ENCODE peak calls at places on chromosomes 12 and 14, in four cellular contexts. One of them, this sample, is unnamed.
A peak's percentile ranks its signal among the peaks of the same experiment; 100 is the strongest.

GRCh38 chr12:63826002-63826585 is 18.4 kb upstream of the SRGAP1 start:
- DNase-seq in EH: peak; percentile 70
- DNase-seq in aorta: no peak
- DNase-seq in iPS-NIHi11: peak; percentile 68
- DNase-seq in this sample: no peak

GRCh38 chr12:101945361-101946232 is 68.2 kb downstream of the DRAM1 start:
- DNase-seq in aorta: no peak
- DNase-seq in iPS-NIHi11: no peak
- DNase-seq in EH: peak; percentile 69
- DNase-seq in this sample: no peak

GRCh38 chr12:7131502-7131866 is 1.3 kb downstream of the CLSTN3 start:
- DNase-seq in aorta: no peak
- DNase-seq in iPS-NIHi11: peak; percentile 55
- DNase-seq in EH: no peak
- DNase-seq in this sample: no peak

GRCh38 chr14:80978403-80978802 is 23.0 kb downstream of the TSHR start:
- DNase-seq in iPS-NIHi11: no peak
- DNase-seq in EH: no peak
- DNase-seq in aorta: no peak
- DNase-seq in this sample: no peak

GRCh38 chr12:46208370-46208769 is 60.5 kb downstream of the SLC38A1 start:
- DNase-seq in iPS-NIHi11: no peak
- DNase-seq in aorta: no peak
- DNase-seq in EH: no peak
- DNase-seq in this sample: no peak

GRCh38 chr14:36485773-36486172 is 34.3 kb downstream of the NKX2-1 start:
- DNase-seq in iPS-NIHi11: no peak
- DNase-seq in EH: no peak
- DNase-seq in aorta: no peak
- DNase-seq in this sample: no peak

GRCh38 chr14:64724578-64724930 is 20.3 kb downstream of the PLEKHG3 start:
- DNase-seq in EH: no peak
- DNase-seq in iPS-NIHi11: no peak
- DNase-seq in aorta: peak; percentile 50
- DNase-seq in this sample: no peak

GRCh38 chr12:111041091-111041490 is 120.7 kb upstream of the MYL2 start:
- DNase-seq in iPS-NIHi11: no peak
- DNase-seq in EH: no peak
- DNase-seq in aorta: no peak
- DNase-seq in this sample: no peak

GRCh38 chr14:88248606-88249005 is 74.5 kb downstream of the KCNK10 start:
- DNase-seq in aorta: no peak
- DNase-seq in EH: peak; percentile 11
- DNase-seq in iPS-NIHi11: no peak
- DNase-seq in this sample: no peak

GRCh38 chr12:75725505-75726120 is 214.2 kb upstream of the KRR1 start:
- DNase-seq in iPS-NIHi11: no peak
- DNase-seq in EH: peak; percentile 71
- DNase-seq in aorta: no peak
- DNase-seq in this sample: no peak

GRCh38 chr12:111010061-111010460 is 89.7 kb upstream of the MYL2 start:
- DNase-seq in EH: no peak
- DNase-seq in iPS-NIHi11: no peak
- DNase-seq in aorta: no peak
- DNase-seq in this sample: no peak

GRCh38 chr12:94689646-94690036 is 39.3 kb upstream of the TMCC3 start:
- DNase-seq in EH: no peak
- DNase-seq in aorta: no peak
- DNase-seq in iPS-NIHi11: no peak
- DNase-seq in this sample: no peak

GRCh38 chr12:121793501-121793835 is at the start of gene RHOF:
- DNase-seq in aorta: no peak
- DNase-seq in EH: peak; percentile 39
- DNase-seq in iPS-NIHi11: peak; percentile 81
- DNase-seq in this sample: peak; percentile 86

GRCh38 chr14:103418508-103418818 is 33.2 kb downstream of the MARK3 start:
- DNase-seq in aorta: no peak
- DNase-seq in iPS-NIHi11: no peak
- DNase-seq in EH: peak; percentile 88
- DNase-seq in this sample: no peak

GRCh38 chr12:2856051-2856450 is 788 bp downstream of the TEX52 start:
- DNase-seq in iPS-NIHi11: no peak
- DNase-seq in EH: peak; percentile 20
- DNase-seq in aorta: no peak
- DNase-seq in this sample: no peak

GRCh38 chr12:94134226-94134795 is 14.1 kb upstream of the PLXNC1 start:
- DNase-seq in EH: peak; percentile 68
- DNase-seq in iPS-NIHi11: peak; percentile 60
- DNase-seq in aorta: no peak
- DNase-seq in this sample: no peak

GRCh38 chr12:115960868-115961802 is 316.4 kb downstream of the MED13L start:
- DNase-seq in iPS-NIHi11: no peak
- DNase-seq in EH: peak; percentile 51
- DNase-seq in aorta: no peak
- DNase-seq in this sample: no peak

GRCh38 chr14:103716091-103716801 is 636 bp downstream of the ZFYVE21 start:
- DNase-seq in EH: peak; percentile 45
- DNase-seq in aorta: peak; percentile 88
- DNase-seq in iPS-NIHi11: peak; percentile 71
- DNase-seq in this sample: peak; percentile 81

GRCh38 chr14:104138098-104138890 is at the start of gene KIF26A:
- DNase-seq in iPS-NIHi11: peak; percentile 89
- DNase-seq in EH: no peak
- DNase-seq in aorta: peak; percentile 77
- DNase-seq in this sample: peak; percentile 69

GRCh38 chr14:31510222-31510621 is 22.4 kb upstream of the GPR33 start:
- DNase-seq in iPS-NIHi11: peak; percentile 27
- DNase-seq in aorta: no peak
- DNase-seq in EH: peak; percentile 15
- DNase-seq in this sample: no peak

GRCh38 chr12:38823743-38824142 is 81.6 kb downstream of the CPNE8 start:
- DNase-seq in iPS-NIHi11: no peak
- DNase-seq in EH: peak; percentile 2
- DNase-seq in aorta: no peak
- DNase-seq in this sample: no peak

GRCh38 chr12:70756118-70756517 is 118.9 kb upstream of the PTPRB start:
- DNase-seq in EH: peak; percentile 45
- DNase-seq in iPS-NIHi11: no peak
- DNase-seq in aorta: no peak
- DNase-seq in this sample: no peak

GRCh38 chr12:4518106-4518728 is 20.5 kb upstream of the RAD51AP1 start:
- DNase-seq in aorta: no peak
- DNase-seq in iPS-NIHi11: no peak
- DNase-seq in EH: peak; percentile 75
- DNase-seq in this sample: no peak

GRCh38 chr12:6953417-6954315 is 2.5 kb downstream of the PTPN6 start:
- DNase-seq in aorta: peak; percentile 86
- DNase-seq in EH: peak; percentile 69
- DNase-seq in iPS-NIHi11: no peak
- DNase-seq in this sample: peak; percentile 77

GRCh38 chr12:19198272-19198671 is 68.7 kb downstream of the PLEKHA5 start:
- DNase-seq in EH: peak; percentile 91
- DNase-seq in iPS-NIHi11: no peak
- DNase-seq in aorta: no peak
- DNase-seq in this sample: no peak

GRCh38 chr12:122917508-122918227 is 21.7 kb upstream of the VPS37B start:
- DNase-seq in iPS-NIHi11: no peak
- DNase-seq in aorta: no peak
- DNase-seq in EH: peak; percentile 93
- DNase-seq in this sample: peak; percentile 82

GRCh38 chr12:57897296-57897974 is 43.9 kb upstream of the ATP23 start:
- DNase-seq in EH: no peak
- DNase-seq in iPS-NIHi11: no peak
- DNase-seq in aorta: peak; percentile 45
- DNase-seq in this sample: no peak

GRCh38 chr12:78802593-78802992 is 62.0 kb upstream of the SYT1 start:
- DNase-seq in aorta: no peak
- DNase-seq in EH: peak; percentile 60
- DNase-seq in iPS-NIHi11: no peak
- DNase-seq in this sample: no peak

GRCh38 chr14:99878563-99878962 is 85.3 kb downstream of the EML1 start:
- DNase-seq in iPS-NIHi11: no peak
- DNase-seq in EH: no peak
- DNase-seq in aorta: no peak
- DNase-seq in this sample: no peak

GRCh38 chr12:76623929-76624328 is 64.4 kb upstream of the OSBPL8 start:
- DNase-seq in EH: peak; percentile 88
- DNase-seq in aorta: no peak
- DNase-seq in iPS-NIHi11: no peak
- DNase-seq in this sample: no peak

GRCh38 chr12:10115311-10115710 is 14.7 kb downstream of the CLEC7A start:
- DNase-seq in EH: no peak
- DNase-seq in aorta: no peak
- DNase-seq in iPS-NIHi11: no peak
- DNase-seq in this sample: no peak

GRCh38 chr14:31026395-31027096 is 367 bp upstream of the STRN3 start:
- DNase-seq in EH: peak; percentile 98
- DNase-seq in aorta: peak; percentile 98
- DNase-seq in iPS-NIHi11: peak; percentile 93
- DNase-seq in this sample: peak; percentile 98

GRCh38 chr14:71600309-71600708 is 331.9 kb upstream of the RGS6 start:
- DNase-seq in iPS-NIHi11: no peak
- DNase-seq in EH: no peak
- DNase-seq in aorta: no peak
- DNase-seq in this sample: no peak

This sample was measured in upper lobe of right lung.